ENCODE peak calls at places on chromosomes 1 and 21, in six cellular contexts. Q is MM.1S, C is PC-9, Y is GM23248, O is PC-3, J is neural progenitor cell. D is an unnamed sample. For H3F3A, the result is how much of the 10 kb centered on the place peaks cover.

GRCh38 chr1:109895720-109896504 is 14.7 kb upstream of the CSF1 start:
- DNase-seq in Q (no peak), C (peak), Y (peak), O (peak), J (no peak), D (no peak)

GRCh38 chr1:6507037-6507428 is 15.6 kb upstream of the PLEKHG5 start:
- DNase-seq in Q (no peak), C (no peak), Y (no peak), O (no peak), J (no peak), D (no peak)

GRCh38 chr1:241499910-241500309 is 19.6 kb downstream of the FH start:
- DNase-seq in Q (peak), C (no peak), Y (peak), O (peak), J (peak), D (peak)

GRCh38 chr21:44737706-44738354 is 26.5 kb upstream of the TSPEAR start:
- DNase-seq in Q (no peak), C (no peak), Y (peak), O (peak), J (peak), D (peak)

GRCh38 chr1:2376931-2377672 is 14.3 kb downstream of the MORN1 start:
- DNase-seq in Q (no peak), C (peak), Y (no peak), O (no peak), J (no peak), D (no peak)

GRCh38 chr1:56339786-56340465 is 239.4 kb downstream of the PLPP3 start:
- DNase-seq in Q (no peak), C (no peak), Y (no peak), O (no peak), J (no peak), D (no peak)

GRCh38 chr1:152015766-152016165 is 21.0 kb downstream of the S100A11 start:
- DNase-seq in Q (no peak), C (no peak), Y (no peak), O (no peak), J (no peak), D (no peak)

GRCh38 chr1:196558424-196558823 is 49.8 kb downstream of the KCNT2 start:
- DNase-seq in Q (peak), C (peak), Y (peak), O (peak), J (no peak), D (no peak)

GRCh38 chr21:27129215-27129614 is 162.3 kb upstream of the ADAMTS5 start:
- DNase-seq in Q (no peak), C (no peak), Y (no peak), O (no peak), J (no peak), D (no peak)

GRCh38 chr1:245153081-245153644 is 1.6 kb upstream of the KIF26B start:
- DNase-seq in Q (peak), C (peak), Y (peak), O (peak), J (peak), D (peak)

GRCh38 chr1:186577201-186577600 is 103.0 kb downstream of the PTGS2 start:
- DNase-seq in Q (no peak), C (no peak), Y (no peak), O (peak), J (no peak), D (no peak)

GRCh38 chr1:58397187-58397820 is 149.2 kb downstream of the OMA1 start:
- DNase-seq in Q (no peak), C (no peak), Y (peak), O (no peak), J (no peak), D (no peak)

GRCh38 chr1:155049651-155050559 is 1.2 kb upstream of the ADAM15 start:
- DNase-seq in Q (no peak), C (no peak), Y (peak), O (peak), J (no peak), D (no peak)

GRCh38 chr1:14924455-14925325 is 228.9 kb upstream of the TMEM51 start:
- DNase-seq in Q (peak), C (no peak), Y (peak), O (peak), J (peak), D (peak)

GRCh38 chr1:1173793-1174415 is at the start of gene TTLL10:
- DNase-seq in Q (no peak), C (no peak), Y (no peak), O (no peak), J (peak), D (peak)

GRCh38 chr1:62849031-62849430 is 65.1 kb downstream of the ATG4C start:
- DNase-seq in Q (no peak), C (no peak), Y (no peak), O (peak), J (peak), D (peak)

GRCh38 chr1:205259361-205259832 is 31.7 kb downstream of the TMCC2 start:
- DNase-seq in Q (peak), C (no peak), Y (no peak), O (no peak), J (no peak), D (no peak)

GRCh38 chr21:45880097-45881068 is 101.2 kb upstream of the COL6A1 start:
- DNase-seq in Q (peak), C (no peak), Y (peak), O (peak), J (peak), D (peak)

GRCh38 chr1:174721246-174721645 is 273.5 kb downstream of the GPR52 start:
- DNase-seq in Q (no peak), C (no peak), Y (no peak), O (no peak), J (no peak), D (no peak)

GRCh38 chr1:76868154-76868882 is 1.0 kb downstream of the ST6GALNAC5 start:
- DNase-seq in Q (peak), C (no peak), Y (peak), O (peak), J (peak), D (peak)

GRCh38 chr1:151993084-151993733 is 450 bp downstream of the S100A10 start:
- DNase-seq in Q (no peak), C (no peak), Y (peak), O (peak), J (peak), D (peak)

GRCh38 chr1:94643776-94644175 is 102.2 kb upstream of the F3 start:
- DNase-seq in Q (no peak), C (no peak), Y (no peak), O (no peak), J (no peak), D (no peak)

GRCh38 chr1:22171951-22172715 is 29.2 kb upstream of the WNT4 start:
- DNase-seq in Q (no peak), C (peak), Y (no peak), O (no peak), J (no peak), D (peak)

GRCh38 chr1:53734650-53735211 is 4.2 kb downstream of the GLIS1 start:
- DNase-seq in Q (peak), C (no peak), Y (peak), O (peak), J (peak), D (no peak)

GRCh38 chr1:195251900-195252299 is 1356.3 kb downstream of the KCNT2 start:
- DNase-seq in Q (no peak), C (no peak), Y (no peak), O (no peak), J (peak), D (no peak)

GRCh38 chr1:207205613-207206009 is 101.6 kb downstream of the C4BPA start:
- DNase-seq in Q (no peak), C (peak), Y (no peak), O (peak), J (no peak), D (no peak)

GRCh38 chr1:26317143-26317542 is 615 bp upstream of the CD52 start:
- DNase-seq in Q (no peak), C (no peak), Y (no peak), O (no peak), J (no peak), D (no peak)
- H3F3A ChIP-seq in Q (under half), C (under half), Y (under half), O (under half), J (under half), D (under half)

GRCh38 chr1:90717665-90718410 is 736 bp upstream of the BARHL2 start:
- DNase-seq in Q (no peak), C (no peak), Y (peak), O (no peak), J (peak), D (peak)

GRCh38 chr1:90719321-90720136 is 2.4 kb upstream of the BARHL2 start:
- DNase-seq in Q (no peak), C (no peak), Y (peak), O (no peak), J (peak), D (peak)

GRCh38 chr1:90717356-90717664 is 208 bp upstream of the BARHL2 start:
- DNase-seq in Q (no peak), C (no peak), Y (no peak), O (no peak), J (no peak), D (peak)

GRCh38 chr1:90720137-90720636 is 3.1 kb upstream of the BARHL2 start:
- DNase-seq in Q (no peak), C (no peak), Y (no peak), O (no peak), J (no peak), D (no peak)

GRCh38 chr1:90718411-90719320 is 1.6 kb upstream of the BARHL2 start:
- DNase-seq in Q (no peak), C (no peak), Y (peak), O (no peak), J (peak), D (peak)
- TF ChIP-seq EZH2 in Q (no peak), C (no peak), Y (peak), O (no peak), J (peak), D (peak)

GRCh38 chr1:229192031-229192430 is 78.9 kb upstream of the RAB4A start:
- DNase-seq in Q (no peak), C (peak), Y (peak), O (peak), J (no peak), D (no peak)
- H3K4me2 ChIP-seq in Q (no peak), C (no peak), Y (peak), O (no peak), J (no peak), D (no peak)

GRCh38 chr1:156310962-156311361 is 11.9 kb upstream of the VHLL start:
- DNase-seq in Q (no peak), C (no peak), Y (peak), O (peak), J (no peak), D (no peak)
- H3F3A ChIP-seq in Q (under half), C (half or more), Y (half or more), O (under half), J (under half), D (half or more)

GRCh38 chr1:226223157-226223785 is at the start of gene MIXL1:
- DNase-seq in Q (no peak), C (no peak), Y (peak), O (no peak), J (peak), D (peak)
- TF ChIP-seq EZH2 in Q (no peak), C (no peak), Y (no peak), O (no peak), J (peak), D (no peak)

DNA sequence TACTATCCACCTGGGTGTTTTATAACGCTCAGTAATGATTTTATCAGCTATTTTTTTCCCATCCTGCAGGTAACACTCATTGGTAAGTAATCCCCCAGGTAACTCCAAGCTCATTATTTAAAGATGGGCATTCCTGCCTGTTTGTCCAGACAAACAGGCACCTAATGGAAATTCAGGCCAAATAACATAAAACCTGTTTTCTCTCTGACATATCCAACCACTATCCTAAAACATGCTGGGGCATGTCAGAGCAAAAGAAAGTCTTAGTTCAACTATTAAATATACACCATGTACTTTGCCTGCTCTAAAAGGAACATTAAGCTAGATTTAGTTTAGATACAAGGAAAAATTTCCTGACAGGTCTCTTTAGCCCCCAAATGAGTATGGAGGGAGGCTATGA is 987.7 kb downstream of the TTLL7 start:
- DNase-seq in Q (no peak), C (no peak), Y (no peak), O (no peak), J (no peak), D (no peak)
- H3K4me2 ChIP-seq in Q (no peak), C (no peak), Y (no peak), O (no peak), J (no peak), D (no peak)